ENCODE peak calls at places on chromosomes 7 and 10, in six cellular contexts. J is SK-N-SH, L is stomach, C is H1, P is K562, Z is upper lobe of left lung. K is an unnamed sample.

GRCh38 chr10:29089094-29089493 is 199.8 kb upstream of the LYZL1 start:
- DNase-seq in Z (no peak), L (no peak), J (no peak), C (no peak), P (no peak), K (no peak)

GRCh38 chr7:79337722-79338121 is 115.7 kb downstream of the MAGI2 start:
- DNase-seq in L (no peak), Z (no peak), C (no peak), J (no peak), P (no peak), K (no peak)

GRCh38 chr10:95408148-95408930 is 117.5 kb upstream of the PDLIM1 start:
- DNase-seq in J (no peak), Z (no peak), C (no peak), L (no peak), P (no peak), K (no peak)

GRCh38 chr7:125651823-125652528 is 722.4 kb upstream of the POT1 start:
- DNase-seq in J (no peak), P (peak; percentile 12), Z (no peak), L (no peak), C (no peak), K (no peak)

GRCh38 chr7:50704844-50705243 is 77.9 kb downstream of the GRB10 start:
- DNase-seq in C (no peak), P (no peak), L (no peak), J (no peak), Z (no peak), K (no peak)

GRCh38 chr7:44534087-44534486 is 7.0 kb downstream of the NPC1L1 start:
- DNase-seq in P (no peak), J (no peak), C (no peak), Z (no peak), L (no peak), K (no peak)

GRCh38 chr10:128684215-128684614 is 558.0 kb upstream of the MKI67 start:
- DNase-seq in L (no peak), P (no peak), J (no peak), C (no peak), Z (no peak), K (no peak)

GRCh38 chr7:2497500-2498336 is 21.5 kb upstream of the GRIFIN start:
- DNase-seq in P (no peak), C (peak; percentile 64), J (no peak), Z (peak; percentile 63), L (no peak), K (no peak)

GRCh38 chr10:14340051-14340744 is 9.5 kb upstream of the FRMD4A start:
- DNase-seq in P (no peak), L (no peak), J (no peak), Z (no peak), C (no peak), K (no peak)

GRCh38 chr7:50544992-50545391 is 20.2 kb downstream of the DDC start:
- DNase-seq in P (no peak), J (no peak), Z (no peak), C (no peak), L (no peak), K (no peak)

GRCh38 chr7:37265006-37265405 is 183.7 kb downstream of the ELMO1 start:
- DNase-seq in C (no peak), P (no peak), Z (no peak), L (no peak), J (no peak), K (no peak)

GRCh38 chr10:132001238-132001977 is 19.7 kb upstream of the BNIP3 start:
- DNase-seq in J (no peak), C (peak; percentile 64), L (no peak), P (peak; percentile 63), Z (no peak), K (peak; percentile 51)

GRCh38 chr10:56836659-56837058 is 475.6 kb upstream of the ZWINT start:
- DNase-seq in C (no peak), Z (no peak), L (no peak), P (no peak), J (no peak), K (no peak)

GRCh38 chr7:33099154-33099940 is 9.9 kb downstream of the RP9 start:
- DNase-seq in C (no peak), J (no peak), P (no peak), Z (no peak), L (no peak), K (no peak)

GRCh38 chr7:36979810-36980248 is 255.5 kb upstream of the AOAH start:
- DNase-seq in P (no peak), J (no peak), C (no peak), Z (no peak), L (no peak), K (no peak)

GRCh38 chr7:131057015-131057518 is 270.6 kb upstream of the MKLN1 start:
- DNase-seq in J (no peak), Z (no peak), P (peak; percentile 41), C (no peak), L (no peak), K (no peak)

GRCh38 chr10:117987242-117987909 is 59.4 kb downstream of the RAB11FIP2 start:
- DNase-seq in L (no peak), J (no peak), C (no peak), P (no peak), Z (no peak), K (no peak)

GRCh38 chr10:93757766-93758509 is at the start of gene LGI1:
- DNase-seq in Z (no peak), C (no peak), P (no peak), L (no peak), J (peak; percentile 36), K (no peak)

GRCh38 chr10:50369931-50370330 is 118.6 kb upstream of the ASAH2 start:
- DNase-seq in J (no peak), Z (no peak), L (no peak), P (no peak), C (no peak), K (no peak)

GRCh38 chr7:45259966-45260646 is 102.5 kb downstream of the RAMP3 start:
- DNase-seq in L (peak; percentile 55), P (peak; percentile 74), J (peak; percentile 86), C (peak; percentile 98), Z (peak; percentile 96), K (no peak)

GRCh38 chr7:78039791-78040776 is 241.5 kb downstream of the PHTF2 start:
- DNase-seq in C (peak; percentile 95), Z (peak; percentile 90), L (peak; percentile 31), J (no peak), P (peak; percentile 81), K (no peak)

GRCh38 chr7:17516768-17517167 is 218.3 kb downstream of the AHR start:
- DNase-seq in C (no peak), J (no peak), L (no peak), P (no peak), Z (no peak), K (no peak)

GRCh38 chr7:134289423-134289822 is 27.3 kb downstream of the SLC35B4 start:
- DNase-seq in Z (no peak), L (no peak), C (no peak), P (no peak), J (no peak), K (no peak)

GRCh38 chr10:120039826-120040225 is 147.3 kb downstream of the SEC23IP start:
- DNase-seq in L (no peak), P (no peak), J (no peak), C (no peak), Z (no peak), K (no peak)
- TF ChIP-seq EP300 in L (no peak), P (no peak), J (no peak), C (no peak), Z (no peak), K (no peak)

GRCh38 chr10:72059843-72060822 is 28.2 kb downstream of the SPOCK2 start:
- DNase-seq in L (no peak), C (no peak), P (peak; percentile 29), Z (no peak), J (no peak), K (no peak)
- H3K4me3 ChIP-seq in L (no peak overlapping the region), C (no peak overlapping the region), P (no peak overlapping the region), Z (no peak overlapping the region), J (no peak overlapping the region), K (no peak overlapping the region)

GRCh38 chr10:100998183-100998990 is 1.2 kb upstream of the LZTS2 start:
- DNase-seq in J (peak; percentile 96), C (peak; percentile 80), P (peak; percentile 86), Z (peak; percentile 87), L (peak; percentile 84), K (peak; percentile 86)

GRCh38 chr10:100995171-100995570 is 4.4 kb upstream of the LZTS2 start:
- DNase-seq in C (no peak), Z (no peak), P (no peak), L (no peak), J (no peak), K (peak; percentile 26)

GRCh38 chr10:100997364-100998182 is 2.0 kb upstream of the LZTS2 start:
- DNase-seq in P (peak; percentile 83), L (peak; percentile 84), Z (peak; percentile 96), J (peak; percentile 86), C (peak; percentile 97), K (peak; percentile 83)

GRCh38 chr10:100996678-100997363 is 2.8 kb upstream of the LZTS2 start:
- DNase-seq in C (peak; percentile 83), J (peak; percentile 85), L (peak; percentile 49), Z (peak; percentile 90), P (peak; percentile 39), K (peak; percentile 71)

GRCh38 chr10:100993986-100994708 is 5.5 kb upstream of the LZTS2 start:
- DNase-seq in Z (no peak), J (peak; percentile 70), C (no peak), L (no peak), P (peak; percentile 28), K (no peak)
- H3K36me3 ChIP-seq in Z (peaks cover 15% of the 10 kb centered on the region), J (peaks cover 22% of the 10 kb centered on the region), C (peaks cover 34% of the 10 kb centered on the region), L (peaks cover 43% of the 10 kb centered on the region), P (peaks cover 47% of the 10 kb centered on the region), K (no peaks in the 10 kb centered on the region)

GRCh38 chr10:44974082-44974627 is 4.5 kb downstream of the DEPP1 start:
- DNase-seq in L (no peak), J (no peak), C (no peak), P (no peak), Z (no peak), K (peak; percentile 19)

GRCh38 chr10:44976352-44977198 is 2.0 kb downstream of the DEPP1 start:
- DNase-seq in L (no peak), Z (no peak), C (no peak), J (no peak), P (no peak), K (peak; percentile 29)

GRCh38 chr10:44977287-44978212 is 1.1 kb downstream of the DEPP1 start:
- DNase-seq in J (no peak), Z (peak; percentile 84), C (no peak), L (no peak), P (no peak), K (no peak)

GRCh38 chr10:44974628-44975431 is 3.8 kb downstream of the DEPP1 start:
- DNase-seq in J (peak; percentile 94), C (peak; percentile 88), Z (peak; percentile 95), P (peak; percentile 82), L (peak; percentile 82), K (peak; percentile 76)

DNA sequence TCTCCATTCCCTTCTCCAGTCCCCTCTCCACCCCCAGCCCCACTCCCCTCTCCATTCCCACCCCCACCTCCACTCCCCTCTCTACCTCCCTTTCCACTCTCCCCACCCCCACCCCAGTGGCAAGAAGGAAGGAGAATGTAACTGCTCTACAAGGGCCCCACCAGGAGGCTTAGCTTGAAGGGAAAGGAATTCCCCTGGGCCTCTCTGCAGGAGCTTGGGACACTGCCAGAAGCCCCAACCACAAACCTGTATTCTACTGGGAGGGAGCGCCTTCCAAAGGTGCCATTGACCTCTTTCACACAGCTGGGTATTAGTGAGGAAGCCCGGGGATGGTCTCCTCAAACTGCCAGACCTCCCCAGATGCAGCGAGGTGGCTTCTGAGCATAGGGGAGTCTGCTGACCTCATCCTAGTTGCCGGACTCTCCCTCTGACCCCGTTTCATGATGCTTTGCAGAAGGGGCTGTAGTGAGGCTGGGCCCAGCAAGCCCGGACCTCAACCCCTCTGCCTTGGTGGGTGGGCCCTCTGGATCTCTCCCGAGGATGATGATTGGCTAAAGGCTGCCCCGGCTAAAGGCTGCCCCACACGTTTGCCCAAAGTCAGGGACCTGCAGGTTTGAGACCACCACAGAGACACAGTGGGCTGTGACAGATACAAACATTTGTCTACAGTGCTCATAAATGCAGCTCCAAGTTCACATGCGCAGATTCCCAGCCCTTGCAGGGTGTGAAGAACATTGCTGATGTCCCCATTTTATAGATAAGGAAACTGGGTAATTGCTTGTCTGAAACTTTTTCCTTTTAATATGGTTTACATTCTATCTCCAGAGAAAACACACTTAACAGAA is 2.9 kb downstream of the DEPP1 start:
- DNase-seq in L (peak; percentile 74), P (peak; percentile 32), C (peak; percentile 60), J (no peak), Z (no peak), K (peak; percentile 54)
- TF ChIP-seq EP300 in L (no peak), P (no peak), C (no peak), J (no peak), Z (peak; percentile 14), K (no peak)